ENCODE peak calls at places on chromosomes 4 and X, in four cellular contexts. One of them, this sample, is unnamed.

GRCh38 chr4:7531640-7531994 is 96.9 kb upstream of the PSAPL1 start:
- DNase-seq in fibroblast of lung: no peak
- DNase-seq in heart left ventricle: no peak
- DNase-seq in DND-41: no peak
- DNase-seq in this sample: no peak

GRCh38 chr4:85707591-85707990 is 232.6 kb downstream of the ARHGAP24 start:
- DNase-seq in heart left ventricle: no peak
- DNase-seq in DND-41: no peak
- DNase-seq in fibroblast of lung: no peak
- DNase-seq in this sample: no peak

GRCh38 chr4:165766976-165767375 is 106.1 kb upstream of the TLL1 start:
- DNase-seq in DND-41: no peak
- DNase-seq in fibroblast of lung: no peak
- DNase-seq in heart left ventricle: no peak
- DNase-seq in this sample: no peak

GRCh38 chrX:94058728-94059382 is 384.8 kb downstream of the FAM133A start:
- DNase-seq in DND-41: no peak
- DNase-seq in heart left ventricle: no peak
- DNase-seq in fibroblast of lung: no peak
- DNase-seq in this sample: no peak

GRCh38 chr4:148515248-148515647 is 73.0 kb upstream of the NR3C2 start:
- DNase-seq in fibroblast of lung: peak
- DNase-seq in DND-41: no peak
- DNase-seq in heart left ventricle: no peak
- DNase-seq in this sample: no peak

GRCh38 chrX:78650906-78651437 is 8.2 kb downstream of the RTL3 start:
- DNase-seq in fibroblast of lung: peak
- DNase-seq in DND-41: peak
- DNase-seq in heart left ventricle: no peak
- DNase-seq in this sample: no peak

GRCh38 chrX:112147206-112147605 is 64.6 kb upstream of the TRPC5 start:
- DNase-seq in fibroblast of lung: no peak
- DNase-seq in DND-41: no peak
- DNase-seq in heart left ventricle: no peak
- DNase-seq in this sample: no peak

GRCh38 chr4:174156239-174156826 is 127.1 kb downstream of the FBXO8 start:
- DNase-seq in heart left ventricle: no peak
- DNase-seq in fibroblast of lung: peak
- DNase-seq in DND-41: no peak
- DNase-seq in this sample: no peak

GRCh38 chr4:57151481-57151880 is 41.3 kb upstream of the IGFBP7 start:
- DNase-seq in DND-41: no peak
- DNase-seq in heart left ventricle: no peak
- DNase-seq in fibroblast of lung: no peak
- DNase-seq in this sample: no peak

GRCh38 chr4:2395038-2395437 is 23.4 kb downstream of the ZFYVE28 start:
- DNase-seq in heart left ventricle: no peak
- DNase-seq in fibroblast of lung: no peak
- DNase-seq in DND-41: no peak
- DNase-seq in this sample: no peak

GRCh38 chr4:52592287-52592686 is 66.8 kb downstream of the USP46 start:
- DNase-seq in fibroblast of lung: no peak
- DNase-seq in DND-41: no peak
- DNase-seq in heart left ventricle: no peak
- DNase-seq in this sample: no peak

GRCh38 chrX:30308263-30309138 is 689 bp downstream of the NR0B1 start:
- DNase-seq in heart left ventricle: no peak
- DNase-seq in DND-41: no peak
- DNase-seq in fibroblast of lung: peak
- DNase-seq in this sample: no peak

GRCh38 chr4:149203256-149204001 is 612.2 kb downstream of the IQCM start:
- DNase-seq in heart left ventricle: peak
- DNase-seq in fibroblast of lung: peak
- DNase-seq in DND-41: no peak
- DNase-seq in this sample: no peak

GRCh38 chrX:108312938-108313337 is 125.3 kb downstream of the COL4A6 start:
- DNase-seq in DND-41: no peak
- DNase-seq in heart left ventricle: peak
- DNase-seq in fibroblast of lung: peak
- DNase-seq in this sample: no peak

GRCh38 chrX:10172867-10173266 is 16.1 kb downstream of the CLCN4 start:
- DNase-seq in fibroblast of lung: no peak
- DNase-seq in heart left ventricle: no peak
- DNase-seq in DND-41: no peak
- DNase-seq in this sample: no peak

GRCh38 chr4:3864736-3865721 is 98.8 kb downstream of the ADRA2C start:
- DNase-seq in heart left ventricle: no peak
- DNase-seq in fibroblast of lung: no peak
- DNase-seq in DND-41: no peak
- DNase-seq in this sample: no peak

GRCh38 chrX:119728487-119728886 is 29.9 kb upstream of the SOWAHD start:
- DNase-seq in fibroblast of lung: no peak
- DNase-seq in DND-41: no peak
- DNase-seq in heart left ventricle: no peak
- DNase-seq in this sample: no peak

GRCh38 chr4:830776-831482 is 5.0 kb upstream of the CPLX1 start:
- DNase-seq in heart left ventricle: no peak
- DNase-seq in DND-41: no peak
- DNase-seq in fibroblast of lung: no peak
- DNase-seq in this sample: no peak

GRCh38 chrX:119791437-119792231 is at the start of gene RPL39:
- DNase-seq in fibroblast of lung: peak
- DNase-seq in heart left ventricle: peak
- DNase-seq in DND-41: peak
- DNase-seq in this sample: peak

GRCh38 chr4:152996672-152997071 is 60.5 kb downstream of the FHDC1 start:
- DNase-seq in DND-41: no peak
- DNase-seq in heart left ventricle: no peak
- DNase-seq in fibroblast of lung: no peak
- DNase-seq in this sample: no peak

GRCh38 chr4:80305466-80305865 is 30.1 kb upstream of the CFAP299 start:
- DNase-seq in fibroblast of lung: no peak
- DNase-seq in DND-41: no peak
- DNase-seq in heart left ventricle: no peak
- DNase-seq in this sample: no peak

GRCh38 chr4:106312377-106312776 is 3.6 kb downstream of the TBCK start:
- DNase-seq in fibroblast of lung: peak
- DNase-seq in heart left ventricle: no peak
- DNase-seq in DND-41: no peak
- DNase-seq in this sample: no peak

GRCh38 chr4:150973626-150974250 is 41.3 kb downstream of the LRBA start:
- DNase-seq in heart left ventricle: no peak
- DNase-seq in DND-41: no peak
- DNase-seq in fibroblast of lung: no peak
- DNase-seq in this sample: no peak

GRCh38 chrX:18719852-18720251 is 12.4 kb downstream of the PPEF1 start:
- DNase-seq in heart left ventricle: no peak
- DNase-seq in DND-41: no peak
- DNase-seq in fibroblast of lung: no peak
- DNase-seq in this sample: no peak

GRCh38 chr4:158051401-158052235 is 121.2 kb downstream of the GASK1B start:
- DNase-seq in heart left ventricle: peak
- DNase-seq in fibroblast of lung: peak
- DNase-seq in DND-41: no peak
- DNase-seq in this sample: no peak

GRCh38 chrX:2464677-2465166 is 36.1 kb downstream of the DHRSX start:
- DNase-seq in DND-41: no peak
- DNase-seq in fibroblast of lung: peak
- DNase-seq in heart left ventricle: no peak
- DNase-seq in this sample: no peak

GRCh38 chr4:65983062-65983461 is 312.8 kb upstream of the EPHA5 start:
- DNase-seq in fibroblast of lung: no peak
- DNase-seq in DND-41: no peak
- DNase-seq in heart left ventricle: no peak
- DNase-seq in this sample: no peak

GRCh38 chrX:45806410-45807121 is 605.9 kb upstream of the DIPK2B start:
- DNase-seq in DND-41: peak
- DNase-seq in heart left ventricle: no peak
- DNase-seq in fibroblast of lung: peak
- DNase-seq in this sample: peak

This sample was measured in effector CD8-positive, alpha-beta T cell.